ENCODE peak calls at places on chromosomes 11 and 22, in four cellular contexts. V, B, X and T are unnamed samples.
A peak's percentile ranks its signal among the peaks of the same experiment; 100 is the strongest.

GRCh38 chr11:68214173-68215086 is 1.3 kb upstream of the KMT5B start:
- DNase-seq in B (peak; percentile 29), X (no peak), V (peak; percentile 43), T (no peak)

GRCh38 chr11:114083256-114084252 is 24.0 kb downstream of the ZBTB16 start:
- DNase-seq in B (no peak), V (no peak), X (no peak), T (no peak)

GRCh38 chr22:31829505-31829904 is 75.7 kb downstream of the DEPDC5 start:
- DNase-seq in X (no peak), V (no peak), B (no peak), T (peak; percentile 97)

GRCh38 chr22:46010177-46010867 is 33.4 kb upstream of the WNT7B start:
- DNase-seq in B (no peak), V (no peak), X (no peak), T (peak; percentile 55)

GRCh38 chr11:61851128-61851899 is 23.2 kb downstream of the FADS2 start:
- DNase-seq in X (no peak), V (no peak), B (no peak), T (no peak)

GRCh38 chr11:12671378-12671777 is 2.8 kb upstream of the TEAD1 start:
- DNase-seq in V (no peak), B (no peak), X (no peak), T (no peak)

GRCh38 chr11:125404811-125405481 is 91.1 kb downstream of the FEZ1 start:
- DNase-seq in V (peak; percentile 86), B (peak; percentile 75), X (no peak), T (peak; percentile 47)

GRCh38 chr11:93236741-93237675 is 39.2 kb upstream of the SLC36A4 start:
- DNase-seq in V (peak; percentile 52), X (peak; percentile 10), B (peak; percentile 81), T (peak; percentile 44)

GRCh38 chr22:47175761-47176359 is 413.4 kb downstream of the TBC1D22A start:
- DNase-seq in V (no peak), X (no peak), B (no peak), T (no peak)

GRCh38 chr22:17637490-17638181 is 921 bp upstream of the BCL2L13 start:
- DNase-seq in B (no peak), X (no peak), V (no peak), T (no peak)

GRCh38 chr11:87033561-87033960 is 4.2 kb upstream of the TMEM135 start:
- DNase-seq in V (no peak), B (no peak), X (no peak), T (no peak)

GRCh38 chr11:13215157-13215556 is 62.4 kb upstream of the BMAL1 start:
- DNase-seq in X (no peak), B (no peak), V (no peak), T (peak; percentile 95)

DNA sequence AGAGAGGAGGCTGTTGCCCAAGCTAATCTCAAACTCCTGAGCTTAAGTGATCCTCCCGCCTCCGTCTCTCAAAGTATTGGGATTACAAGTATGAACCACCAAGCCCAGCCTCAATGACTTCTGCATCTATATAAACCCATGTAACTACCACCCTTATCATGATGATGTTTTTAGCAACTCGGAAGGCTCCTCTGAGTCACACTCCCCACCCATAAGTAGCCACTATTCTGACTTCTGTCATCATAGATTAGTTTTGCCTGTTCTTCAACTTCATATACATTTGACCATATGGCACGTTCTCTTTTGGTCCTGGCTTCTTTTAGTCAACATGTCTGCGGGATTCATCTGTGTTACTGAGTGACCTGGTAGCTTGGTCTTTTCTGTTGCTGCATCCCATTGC is 6.4 kb upstream of the FOSL1 start:
- DNase-seq in X (no peak), V (no peak), B (no peak), T (no peak)
- H3K27me3 ChIP-seq in X (peaks cover 24% of the 10 kb centered on the region), V (peaks cover 8% of the 10 kb centered on the region), B (no peaks in the 10 kb centered on the region), T (no peaks in the 10 kb centered on the region)

DNA sequence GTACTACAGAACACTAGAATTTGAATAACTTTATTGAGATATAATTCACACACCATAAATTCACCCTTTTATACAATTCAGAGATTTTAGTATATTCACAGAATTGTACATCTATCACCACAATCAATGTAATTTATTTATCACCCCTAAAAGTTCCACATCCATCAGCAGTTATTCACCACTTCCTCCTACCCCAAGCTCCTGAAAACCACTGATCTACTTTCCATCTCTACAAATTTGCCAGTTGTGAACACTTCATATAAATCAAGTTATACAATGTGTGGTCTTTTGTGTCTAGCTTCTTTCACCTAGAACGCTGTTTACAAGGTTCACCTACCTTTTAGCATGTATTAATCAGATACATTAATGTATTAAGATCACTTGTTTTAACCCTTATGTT is 179.6 kb downstream of the TTC28 start:
- DNase-seq in X (no peak), B (no peak), V (no peak), T (no peak)
- H3K56ac ChIP-seq in X (no peak overlapping the region), B (no peak overlapping the region), V (no peak overlapping the region), T (no peak overlapping the region)

DNA sequence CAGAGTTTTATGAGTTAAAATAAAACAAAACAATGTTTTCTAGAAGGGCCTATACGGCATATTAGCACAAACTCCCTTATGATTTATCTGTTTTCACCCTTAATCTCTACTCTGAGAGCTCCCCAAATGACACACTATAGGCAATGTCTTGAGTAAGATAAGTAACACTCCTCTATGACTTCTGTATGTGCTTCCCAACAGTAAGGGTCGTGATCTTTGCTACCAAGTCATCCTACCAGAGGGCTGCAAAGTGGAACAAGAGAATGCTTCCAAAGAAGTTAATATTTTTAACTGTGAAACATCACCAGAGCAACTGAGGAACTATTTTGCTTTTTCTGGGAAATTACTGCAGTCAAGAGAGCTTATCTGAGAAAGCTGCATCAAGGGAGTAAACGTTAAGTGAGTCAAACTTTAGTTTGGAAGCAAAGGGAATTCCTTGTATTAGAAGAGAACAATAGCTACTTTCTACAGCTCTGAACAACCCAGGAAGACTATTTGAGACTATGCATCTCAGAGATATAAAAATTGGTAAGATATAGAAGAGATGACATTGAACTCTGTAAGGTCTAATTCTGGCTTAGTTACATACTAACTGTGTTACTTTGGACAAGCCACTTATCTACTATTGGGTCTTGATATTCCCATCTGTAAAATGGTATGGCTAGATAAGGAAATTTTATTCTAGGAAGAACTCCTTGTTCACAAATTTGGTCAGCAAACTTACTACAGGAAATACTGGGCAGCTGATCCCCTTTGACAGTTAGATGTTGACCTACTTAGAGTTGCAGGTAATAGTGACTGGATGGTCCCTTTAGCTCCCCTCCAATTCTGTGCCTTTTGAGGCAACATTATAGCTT is 43.7 kb upstream of the CCDC34 start:
- DNase-seq in V (no peak), X (no peak), B (no peak), T (no peak)
- H3K27me3 ChIP-seq in V (no peaks in the 10 kb centered on the region), X (no peaks in the 10 kb centered on the region), B (no peaks in the 10 kb centered on the region), T (no peaks in the 10 kb centered on the region)

DNA sequence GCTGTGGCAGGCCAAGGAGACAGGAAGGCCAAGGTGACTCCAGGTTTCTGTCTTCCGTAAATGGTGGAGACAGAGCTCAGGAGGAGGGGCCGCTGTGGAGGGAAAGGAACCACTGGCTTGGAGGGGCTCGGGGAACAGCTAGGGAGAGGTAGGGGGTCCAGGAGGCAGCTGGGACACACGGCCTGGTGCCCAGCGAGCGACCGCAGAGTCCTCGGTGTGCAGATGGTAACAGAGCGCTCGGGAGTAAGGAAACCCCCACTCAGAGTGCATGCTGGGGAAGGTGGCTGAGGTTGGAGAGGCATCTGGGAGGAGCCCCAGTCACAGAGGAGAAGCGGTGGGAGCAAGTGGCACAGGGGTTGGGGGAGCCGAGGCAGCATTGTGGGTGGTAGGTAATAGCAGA is 10.8 kb upstream of the NCF4 start:
- DNase-seq in B (no peak), X (no peak), V (no peak), T (no peak)
- H3K56ac ChIP-seq in B (no peak overlapping the region), X (no peak overlapping the region), V (no peak overlapping the region), T (no peak overlapping the region)

GRCh38 chr11:17532814-17533213 is 11.4 kb downstream of the USH1C start:
- DNase-seq in V (no peak), B (no peak), X (no peak), T (no peak)

GRCh38 chr11:17535488-17535887 is 8.7 kb downstream of the USH1C start:
- DNase-seq in B (no peak), V (no peak), X (no peak), T (no peak)

GRCh38 chr11:17533341-17533740 is 10.9 kb downstream of the USH1C start:
- DNase-seq in X (no peak), B (no peak), V (no peak), T (no peak)

GRCh38 chr11:17531818-17532131 is 12.4 kb downstream of the USH1C start:
- DNase-seq in V (no peak), B (no peak), X (no peak), T (peak; percentile 64)

GRCh38 chr11:17533782-17534415 is 10.3 kb downstream of the USH1C start:
- DNase-seq in V (no peak), B (peak; percentile 62), X (no peak), T (no peak)
- H3K27me3 ChIP-seq in V (no peaks in the 10 kb centered on the region), B (no peaks in the 10 kb centered on the region), X (no peaks in the 10 kb centered on the region), T (peaks cover 15% of the 10 kb centered on the region)

GRCh38 chr11:8387693-8388092 is 124.0 kb upstream of the LMO1 start:
- DNase-seq in V (no peak), X (no peak), B (no peak), T (no peak)

GRCh38 chr11:8384199-8384821 is 120.6 kb upstream of the LMO1 start:
- DNase-seq in X (no peak), V (peak; percentile 74), B (peak; percentile 69), T (no peak)

GRCh38 chr11:8387141-8387540 is 123.5 kb upstream of the LMO1 start:
- DNase-seq in B (no peak), V (no peak), X (no peak), T (no peak)

GRCh38 chr11:8383627-8384026 is 119.9 kb upstream of the LMO1 start:
- DNase-seq in X (no peak), V (no peak), B (no peak), T (no peak)

DNA sequence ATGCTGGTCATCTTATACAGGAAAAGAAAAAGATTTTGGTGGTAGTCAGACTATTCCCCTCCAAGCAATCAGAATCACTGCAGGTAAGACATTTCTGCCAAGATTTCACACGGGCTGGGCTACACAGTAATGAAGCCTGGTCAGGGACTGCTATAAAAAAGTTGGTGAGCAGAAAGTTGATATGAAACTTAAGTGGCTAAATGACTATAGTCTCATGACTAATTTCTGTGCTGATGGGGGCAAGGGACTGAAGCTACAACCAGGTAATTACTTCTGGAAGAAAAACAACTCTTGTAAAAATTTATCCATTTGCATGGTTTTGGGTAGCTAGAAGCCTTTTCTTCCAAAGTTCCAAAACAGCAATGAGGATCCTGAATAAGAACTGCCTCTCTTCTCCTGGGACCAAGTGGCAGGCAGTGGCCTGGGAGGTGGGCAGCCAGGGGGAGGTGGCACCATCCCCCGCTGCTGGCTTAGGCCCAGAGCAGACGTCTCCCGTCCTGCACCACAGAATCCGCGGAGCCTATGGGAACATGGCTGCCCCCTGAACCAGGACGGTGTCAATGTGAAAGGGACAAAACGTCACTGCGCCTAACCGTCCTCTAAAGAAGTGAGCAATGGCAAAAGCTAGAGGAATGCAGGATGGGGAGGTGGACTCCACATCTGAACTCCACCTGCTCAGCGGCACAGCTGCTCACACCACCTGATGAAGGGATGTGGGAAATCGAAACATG is 122.6 kb upstream of the LMO1 start:
- DNase-seq in V (no peak), B (no peak), X (no peak), T (no peak)
- H3K56ac ChIP-seq in V (no peak overlapping the region), B (no peak overlapping the region), X (no peak overlapping the region), T (no peak overlapping the region)

DNA sequence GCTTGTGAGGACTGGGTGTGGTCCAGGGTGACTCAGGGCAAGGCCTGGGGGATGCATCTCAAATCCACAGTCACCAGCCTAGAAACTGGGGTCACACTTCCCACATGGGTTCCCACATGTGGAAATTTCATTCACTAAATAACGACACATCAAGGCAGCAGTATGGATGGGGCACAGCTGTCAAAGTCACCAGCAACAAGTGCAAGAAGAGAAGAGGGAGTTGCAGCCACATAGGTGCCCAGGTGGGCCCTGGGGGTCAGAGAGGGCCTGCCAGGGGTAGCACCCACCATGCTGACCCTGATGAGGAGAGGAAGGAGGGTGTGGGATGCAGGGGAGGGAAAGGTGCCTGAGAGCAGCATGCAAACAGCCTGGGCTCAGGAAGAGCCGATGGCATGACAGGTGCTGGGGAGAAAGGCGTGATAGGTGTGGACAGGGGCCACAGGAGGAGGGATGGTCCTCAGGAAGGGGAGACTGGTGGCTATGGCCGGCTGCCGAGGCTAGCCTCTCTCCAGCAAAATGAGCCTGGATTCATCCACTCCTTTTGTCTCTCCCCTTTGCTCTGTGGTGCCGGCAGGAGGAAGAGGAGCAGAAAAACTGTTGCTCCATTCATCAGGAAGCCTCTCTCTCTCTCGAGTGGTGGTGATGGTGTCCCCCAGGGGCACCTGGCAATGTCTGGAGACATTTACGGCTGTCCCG is 22.3 kb downstream of the DGCR6L start:
- DNase-seq in X (no peak), B (no peak), V (no peak), T (no peak)
- H3K27me3 ChIP-seq in X (peaks cover 46% of the 10 kb centered on the region), B (peaks cover 11% of the 10 kb centered on the region), V (peaks cover 6% of the 10 kb centered on the region), T (peaks cover 46% of the 10 kb centered on the region)